ENCODE peak calls at places on chromosomes 13 and 19, in ten cellular contexts. X is progenitor cell of endocrine pancreas; V is fibroblast of lung; K is NCI-H2081; A is activated CD4-positive, alpha-beta T cell treated with anti-CD3 and anti-CD28 coated beads, Interleukin-2, amount 10 ng/mL, durations not matched to agents 7 days and 5 days; C is right lobe of liver; Z is stimulated activated CD4-positive, alpha-beta T cell treated with anti-CD3 and anti-CD28 coated beads, Interleukin-4, amount 100 ng/mL, for 48 hours; J is cardiac muscle cell; G is aorta; N is dorsolateral prefrontal cortex. P is an unnamed sample.

GRCh38 chr13:111152836-111153235 is 37.7 kb downstream of the ARHGEF7 start:
- DNase-seq in X (no peak), V (peak), K (peak), A (no peak), C (no peak), Z (no peak), J (no peak), G (no peak), N (peak), P (no peak)

GRCh38 chr19:45079911-45080469 is 930 bp downstream of the GEMIN7 start:
- DNase-seq in X (no peak), V (no peak), K (no peak), A (peak), C (no peak), Z (no peak), J (no peak), G (no peak), N (no peak), P (no peak)

GRCh38 chr13:98141938-98142426 is 912 bp upstream of the FARP1 start:
- DNase-seq in X (no peak), V (no peak), K (no peak), A (no peak), C (peak), Z (no peak), J (peak), G (no peak), N (no peak), P (no peak)

GRCh38 chr19:2215281-2215751 is 20.8 kb downstream of the PLEKHJ1 start:
- DNase-seq in X (no peak), V (no peak), K (peak), A (no peak), C (no peak), Z (no peak), J (no peak), G (no peak), N (no peak), P (no peak)

GRCh38 chr19:41808663-41809566 is 12.5 kb downstream of the CEACAM3 start:
- DNase-seq in X (no peak), V (no peak), K (no peak), A (no peak), C (peak), Z (no peak), J (no peak), G (peak), N (no peak), P (no peak)

GRCh38 chr13:95643009-95643408 is 1.5 kb downstream of the DZIP1 start:
- DNase-seq in X (no peak), V (no peak), K (no peak), A (no peak), C (no peak), Z (no peak), J (no peak), G (no peak), N (no peak), P (no peak)

GRCh38 chr13:70310720-70311119 is 202.5 kb upstream of the KLHL1 start:
- DNase-seq in X (no peak), V (peak), K (peak), A (no peak), C (no peak), Z (no peak), J (no peak), G (no peak), N (peak), P (no peak)

GRCh38 chr13:80039000-80039399 is 301.9 kb downstream of the SPRY2 start:
- DNase-seq in X (no peak), V (no peak), K (no peak), A (no peak), C (no peak), Z (no peak), J (no peak), G (no peak), N (no peak), P (no peak)

GRCh38 chr13:80132741-80133601 is 208.0 kb downstream of the SPRY2 start:
- DNase-seq in X (peak), V (peak), K (no peak), A (no peak), C (peak), Z (no peak), J (peak), G (no peak), N (peak), P (peak)

GRCh38 chr13:113176292-113176691 is 17.8 kb downstream of the PROZ start:
- DNase-seq in X (no peak), V (no peak), K (no peak), A (peak), C (no peak), Z (no peak), J (no peak), G (no peak), N (no peak), P (no peak)

GRCh38 chr19:30609656-30610270 is 237.6 kb downstream of the ZNF536 start:
- DNase-seq in X (no peak), V (no peak), K (no peak), A (no peak), C (no peak), Z (no peak), J (no peak), G (no peak), N (no peak), P (no peak)

GRCh38 chr19:50701367-50701985 is 18.1 kb downstream of the SHANK1 start:
- DNase-seq in X (no peak), V (no peak), K (no peak), A (no peak), C (no peak), Z (no peak), J (no peak), G (no peak), N (no peak), P (no peak)

GRCh38 chr19:48186541-48186991 is 16.1 kb downstream of the ZSWIM9 start:
- DNase-seq in X (no peak), V (no peak), K (no peak), A (no peak), C (no peak), Z (no peak), J (no peak), G (no peak), N (no peak), P (peak)

GRCh38 chr13:40319699-40320586 is 346.5 kb downstream of the FOXO1 start:
- DNase-seq in X (no peak), V (no peak), K (no peak), A (peak), C (no peak), Z (no peak), J (no peak), G (no peak), N (no peak), P (no peak)

GRCh38 chr13:40920826-40921225 is 98.3 kb downstream of the ELF1 start:
- DNase-seq in X (no peak), V (peak), K (no peak), A (no peak), C (no peak), Z (no peak), J (no peak), G (no peak), N (no peak), P (no peak)

GRCh38 chr19:51948979-51949378 is 21.7 kb downstream of the ZNF613 start:
- DNase-seq in X (no peak), V (peak), K (no peak), A (no peak), C (no peak), Z (no peak), J (peak), G (peak), N (peak), P (peak)

GRCh38 chr13:80131204-80131603 is 209.7 kb downstream of the SPRY2 start:
- DNase-seq in X (peak), V (peak), K (no peak), A (no peak), C (peak), Z (no peak), J (peak), G (peak), N (peak), P (peak)

GRCh38 chr19:6274756-6275155 is 5.0 kb downstream of the MLLT1 start:
- DNase-seq in X (no peak), V (no peak), K (no peak), A (no peak), C (peak), Z (no peak), J (no peak), G (no peak), N (no peak), P (peak)

GRCh38 chr13:102394158-102395053 is 7.4 kb downstream of the FGF14 start:
- DNase-seq in X (peak), V (peak), K (peak), A (peak), C (peak), Z (peak), J (peak), G (peak), N (peak), P (peak)

GRCh38 chr19:54287456-54287855 is 6.5 kb upstream of the LILRB2 start:
- DNase-seq in X (no peak), V (peak), K (no peak), A (no peak), C (no peak), Z (no peak), J (peak), G (no peak), N (no peak), P (no peak)

GRCh38 chr19:3350014-3350663 is 16.2 kb upstream of the NFIC start:
- DNase-seq in X (no peak), V (no peak), K (no peak), A (no peak), C (no peak), Z (no peak), J (peak), G (no peak), N (no peak), P (peak)

GRCh38 chr13:103164239-103164638 is 98.0 kb upstream of the SLC10A2 start:
- DNase-seq in X (no peak), V (no peak), K (no peak), A (no peak), C (no peak), Z (no peak), J (no peak), G (no peak), N (no peak), P (no peak)

GRCh38 chr13:111460548-111461444 is 140.4 kb downstream of the TEX29 start:
- DNase-seq in X (no peak), V (peak), K (peak), A (no peak), C (no peak), Z (no peak), J (peak), G (peak), N (peak), P (no peak)

P was measured in kidney.